ENCODE peak calls at places on chromosomes 2 and 18, in four cellular contexts. E is A549, Z is GM12878, V is esophagus squamous epithelium. S is an unnamed sample.
A peak's percentile ranks its signal among the peaks of the same experiment; 100 is the strongest.

GRCh38 chr18:75477913-75478312 is 50.4 kb upstream of the SMIM21 start:
- DNase-seq in E (no peak), Z (no peak), V (no peak), S (no peak)

GRCh38 chr2:219664958-219665357 is 37.5 kb downstream of the SLC4A3 start:
- DNase-seq in E (no peak), Z (no peak), V (no peak), S (peak; percentile 34)

GRCh38 chr18:67845035-67845434 is 328.5 kb upstream of the DSEL start:
- DNase-seq in E (no peak), Z (no peak), V (no peak), S (no peak)

GRCh38 chr2:170505631-170506270 is 209.4 kb upstream of the SP5 start:
- DNase-seq in E (no peak), Z (no peak), V (no peak), S (peak; percentile 32)

GRCh38 chr2:121234791-121235190 is 50.2 kb downstream of the TFCP2L1 start:
- DNase-seq in E (no peak), Z (no peak), V (no peak), S (no peak)

GRCh38 chr18:69567813-69568488 is 167.3 kb downstream of the DOK6 start:
- DNase-seq in E (peak; percentile 16), Z (no peak), V (no peak), S (no peak)

GRCh38 chr2:231162036-231162345 is 36.4 kb upstream of the ARMC9 start:
- DNase-seq in E (peak; percentile 25), Z (no peak), V (no peak), S (no peak)

GRCh38 chr18:10559566-10560456 is 34.0 kb downstream of the NAPG start:
- DNase-seq in E (no peak), Z (peak; percentile 25), V (no peak), S (no peak)

GRCh38 chr2:150587547-150588209 is 100.2 kb upstream of the RND3 start:
- DNase-seq in E (no peak), Z (no peak), V (no peak), S (no peak)

GRCh38 chr2:222861411-222862067 is 703 bp downstream of the ACSL3 start:
- DNase-seq in E (no peak), Z (no peak), V (no peak), S (peak; percentile 34)

GRCh38 chr2:96403481-96403880 is 67.9 kb downstream of the NCAPH start:
- DNase-seq in E (no peak), Z (no peak), V (no peak), S (peak; percentile 67)

GRCh38 chr2:125224188-125224587 is 1199.1 kb downstream of the CNTNAP5 start:
- DNase-seq in E (no peak), Z (no peak), V (no peak), S (no peak)

GRCh38 chr2:217058791-217059755 is 199.2 kb upstream of the TNP1 start:
- DNase-seq in E (no peak), Z (no peak), V (no peak), S (no peak)

GRCh38 chr2:159094173-159094737 is 125.8 kb downstream of the TANC1 start:
- DNase-seq in E (no peak), Z (no peak), V (no peak), S (no peak)

GRCh38 chr2:134365356-134365755 is 111.5 kb downstream of the MGAT5 start:
- DNase-seq in E (peak; percentile 20), Z (no peak), V (no peak), S (no peak)
- H3K27ac ChIP-seq in E (no peak overlapping the region), Z (no peak overlapping the region), V (no peak overlapping the region), S (no peak overlapping the region)

GRCh38 chr18:76686737-76687231 is 135.6 kb upstream of the ZNF236 start:
- DNase-seq in E (peak; percentile 42), Z (peak; percentile 15), V (no peak), S (peak; percentile 50)

GRCh38 chr18:76687271-76688006 is 134.9 kb upstream of the ZNF236 start:
- DNase-seq in E (no peak), Z (no peak), V (no peak), S (no peak)

GRCh38 chr18:76691800-76692199 is 130.6 kb upstream of the ZNF236 start:
- DNase-seq in E (no peak), Z (no peak), V (no peak), S (no peak)

GRCh38 chr18:76688724-76689472 is 133.5 kb upstream of the ZNF236 start:
- DNase-seq in E (no peak), Z (no peak), V (no peak), S (no peak)

DNA sequence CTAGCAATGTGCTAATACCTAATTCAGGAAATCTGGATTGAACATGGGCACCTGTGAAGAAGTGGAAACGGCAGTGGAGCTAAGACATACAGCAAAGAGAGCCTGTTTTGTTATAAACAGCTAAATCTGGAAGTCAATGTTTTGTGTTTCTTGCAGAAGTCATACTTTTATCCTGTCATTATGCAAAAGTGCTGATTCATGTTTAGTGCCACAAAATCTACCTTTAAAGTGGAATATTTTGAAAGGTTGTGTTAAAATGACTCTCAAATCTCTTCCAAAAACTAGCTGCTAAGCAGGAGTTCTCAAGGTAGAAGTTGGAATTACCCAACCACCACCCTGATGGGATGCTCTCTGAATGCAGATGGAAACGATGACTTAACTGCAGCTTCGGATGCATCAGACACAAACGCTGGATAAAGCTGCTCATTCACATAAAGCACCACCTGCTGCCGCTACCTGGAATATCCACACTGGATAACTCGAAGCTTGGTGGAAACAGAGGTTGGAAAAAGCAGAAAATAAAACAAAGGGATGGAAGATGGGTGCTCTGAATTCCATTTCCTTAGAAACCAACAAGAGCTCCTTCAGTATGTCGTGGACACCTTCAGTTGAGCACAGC is 132.6 kb upstream of the ZNF236 start:
- DNase-seq in E (peak; percentile 14), Z (no peak), V (no peak), S (no peak)
- TF ChIP-seq CTCF in E (no peak), Z (no peak), V (no peak), S (no peak)

DNA sequence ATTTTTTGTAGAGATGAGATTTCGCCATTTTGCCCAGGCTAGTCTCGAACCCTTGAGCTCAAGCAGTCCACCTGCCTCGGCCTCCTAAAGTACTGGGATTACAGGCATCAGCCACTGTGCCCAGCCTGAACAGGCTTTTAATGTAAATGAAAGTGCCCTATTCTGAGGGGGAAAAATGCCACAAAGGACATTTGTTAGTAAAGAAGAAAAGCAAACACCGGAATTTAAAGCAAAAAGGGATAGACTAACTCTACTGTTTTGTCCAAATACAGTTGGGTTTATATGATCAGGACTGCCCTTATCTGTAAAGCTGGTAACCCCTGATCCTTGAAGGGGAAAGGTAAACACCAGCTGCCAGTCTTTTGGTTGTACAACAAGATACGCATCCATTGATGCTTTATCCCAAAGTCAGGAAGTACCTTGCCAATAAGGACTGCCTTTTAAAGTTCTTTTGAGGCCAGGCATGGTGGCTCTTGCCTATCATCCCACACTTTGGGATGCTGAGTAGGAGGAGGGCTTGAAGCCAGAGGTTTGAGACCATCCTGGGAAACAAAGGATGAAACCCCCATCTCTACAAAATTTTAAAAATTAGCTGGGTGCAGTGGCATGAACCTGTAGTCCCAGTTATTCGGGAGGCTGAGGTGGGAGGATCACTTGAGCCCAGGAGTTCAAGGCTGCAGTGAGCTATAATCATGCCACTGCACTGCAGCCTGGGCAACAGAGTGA is 13.1 kb downstream of the CLEC4F start:
- DNase-seq in E (no peak), Z (no peak), V (no peak), S (no peak)
- H3K27ac ChIP-seq in E (no peak overlapping the region), Z (no peak overlapping the region), V (no peak overlapping the region), S (no peak overlapping the region)

DNA sequence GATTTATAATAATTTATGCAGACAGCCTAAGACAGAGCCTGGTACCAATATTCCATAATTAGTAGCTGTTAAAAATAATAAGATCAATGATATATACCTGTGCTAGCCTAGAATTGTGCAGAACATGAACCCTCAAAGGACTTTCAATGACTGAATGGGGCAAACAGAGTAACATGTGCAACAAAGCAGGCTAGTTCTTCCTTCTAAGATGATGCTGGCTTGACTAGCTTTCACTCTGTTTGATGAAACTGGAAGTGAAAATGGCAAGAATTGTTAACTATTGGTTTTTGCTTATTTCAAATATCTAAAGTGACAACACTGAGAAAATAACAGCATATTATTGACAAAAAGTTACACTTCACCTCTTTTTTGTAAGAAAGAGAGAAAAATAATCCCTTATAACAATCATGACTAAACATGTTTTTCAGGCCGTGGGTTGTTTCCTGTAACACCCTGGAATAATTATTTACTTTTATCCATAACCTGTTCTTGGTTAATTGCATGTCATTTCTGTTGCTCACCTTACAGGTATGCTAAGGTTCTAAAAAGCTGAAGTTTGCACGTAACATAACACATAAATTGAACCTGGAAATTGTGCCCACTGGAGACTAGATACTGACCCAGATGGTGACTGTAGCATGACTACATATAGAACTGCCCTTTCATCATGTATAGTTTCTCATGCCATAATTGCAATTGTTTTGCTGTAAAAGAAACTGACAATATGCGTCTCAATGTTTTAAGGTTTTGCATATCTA is 108.7 kb downstream of the C18orf54 start:
- DNase-seq in E (no peak), Z (no peak), V (no peak), S (no peak)
- TF ChIP-seq CTCF in E (no peak), Z (no peak), V (no peak), S (no peak)

GRCh38 chr2:8119782-8120551 is 561.9 kb upstream of the ID2 start:
- DNase-seq in E (no peak), Z (peak; percentile 4), V (no peak), S (no peak)

GRCh38 chr2:8120979-8121825 is 560.7 kb upstream of the ID2 start:
- DNase-seq in E (no peak), Z (no peak), V (no peak), S (no peak)

GRCh38 chr2:8121826-8122505 is 559.9 kb upstream of the ID2 start:
- DNase-seq in E (no peak), Z (no peak), V (no peak), S (no peak)

GRCh38 chr2:8116661-8117060 is 565.2 kb upstream of the ID2 start:
- DNase-seq in E (no peak), Z (peak; percentile 64), V (no peak), S (no peak)

GRCh38 chr2:8118940-8119781 is 562.7 kb upstream of the ID2 start:
- DNase-seq in E (no peak), Z (no peak), V (no peak), S (no peak)
- H3K27ac ChIP-seq in E (no peak overlapping the region), Z (no peak overlapping the region), V (peak overlapping the region; percentile 31), S (no peak overlapping the region)

GRCh38 chr2:19158211-19158610 is 200.2 kb downstream of the OSR1 start:
- DNase-seq in E (no peak), Z (no peak), V (no peak), S (no peak)
- TF ChIP-seq CTCF in E (no peak), Z (no peak), V (no peak), S (no peak)

GRCh38 chr2:69113627-69114026 is 100.6 kb downstream of the ANTXR1 start:
- DNase-seq in E (no peak), Z (no peak), V (no peak), S (no peak)

GRCh38 chr2:69116438-69116837 is 103.5 kb downstream of the ANTXR1 start:
- DNase-seq in E (no peak), Z (no peak), V (no peak), S (no peak)

GRCh38 chr2:69118609-69119008 is 105.6 kb downstream of the ANTXR1 start:
- DNase-seq in E (no peak), Z (no peak), V (no peak), S (no peak)

GRCh38 chr2:69111036-69111435 is 98.1 kb downstream of the ANTXR1 start:
- DNase-seq in E (no peak), Z (no peak), V (no peak), S (no peak)

DNA sequence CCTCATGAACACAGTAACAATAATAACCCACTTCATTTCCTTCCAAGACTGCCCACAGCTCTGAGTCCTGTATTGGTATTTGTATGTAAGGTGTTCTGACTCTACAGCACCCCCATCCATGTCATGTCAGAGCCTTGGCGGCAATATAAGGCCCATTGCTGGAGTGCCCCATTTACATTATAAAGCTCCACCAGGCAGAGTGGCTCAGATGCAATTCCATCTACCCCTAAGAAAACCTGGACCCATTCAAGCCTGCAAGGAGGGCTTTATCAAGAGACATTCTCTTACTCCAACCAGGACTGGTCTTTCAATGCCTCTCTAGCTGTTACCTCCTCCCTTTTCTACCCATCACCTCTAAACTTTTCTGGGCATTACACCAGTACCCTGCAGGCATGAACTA is 101.6 kb downstream of the ANTXR1 start:
- DNase-seq in E (no peak), Z (no peak), V (no peak), S (no peak)
- H3K27ac ChIP-seq in E (no peak overlapping the region), Z (no peak overlapping the region), V (no peak overlapping the region), S (no peak overlapping the region)

GRCh38 chr2:47617028-47617427 is 165.9 kb upstream of the MSH6 start:
- DNase-seq in E (no peak), Z (no peak), V (no peak), S (no peak)
- TF ChIP-seq CTCF in E (no peak), Z (no peak), V (no peak), S (no peak)

S was measured in gastrocnemius medialis.